ENCODE peak calls at places on chromosomes 13 and 19, in four cellular contexts. Q is stimulated activated CD4-positive, alpha-beta T cell treated with anti-CD3 and anti-CD28 coated beads, Interleukin-2, amount 100 ng/mL, for 24 hours; G is fibroblast of the aortic adventitia; Z is Daoy. T is an unnamed sample.
A peak's percentile ranks its signal among the peaks of the same experiment; 100 is the strongest.

GRCh38 chr13:53189162-53189561 is 160.5 kb downstream of the OLFM4 start:
- DNase-seq in G (no peak), Z (no peak), Q (no peak), T (no peak)

GRCh38 chr19:44671400-44671799 is at the start of gene CEACAM19:
- DNase-seq in Q (no peak), G (no peak), Z (no peak), T (no peak)

GRCh38 chr19:13162749-13163608 is 12.8 kb downstream of the IER2 start:
- DNase-seq in Q (peak; percentile 95), G (peak; percentile 99), Z (peak; percentile 98), T (peak; percentile 72)

GRCh38 chr19:38268539-38268938 is 4.2 kb downstream of the SPINT2 start:
- DNase-seq in G (no peak), Q (no peak), Z (no peak), T (no peak)

GRCh38 chr13:30292325-30292724 is 15.0 kb downstream of the KATNAL1 start:
- DNase-seq in Q (no peak), Z (no peak), G (no peak), T (no peak)

GRCh38 chr19:6063576-6063961 is 46.7 kb downstream of the RFX2 start:
- DNase-seq in Q (no peak), Z (no peak), G (no peak), T (no peak)

GRCh38 chr19:42280761-42281174 is 11.7 kb downstream of the CIC start:
- DNase-seq in Z (peak; percentile 57), G (no peak), Q (peak; percentile 50), T (no peak)

GRCh38 chr13:26961890-26962615 is 201.5 kb upstream of the GPR12 start:
- DNase-seq in Z (no peak), G (no peak), Q (no peak), T (no peak)

GRCh38 chr19:48558018-48558684 is 6.2 kb downstream of the SULT2B1 start:
- DNase-seq in Q (no peak), Z (peak; percentile 36), G (peak; percentile 62), T (no peak)